ENCODE peak calls at places on chromosomes 6 and 20, in eight cellular contexts. P is HuH-7; R is CD4-positive, CD25-positive, alpha-beta regulatory T cell; H is retinal pigment epithelial cell; L is AG08396; V is left ventricle myocardium inferior; Q is left cardiac atrium; K is GM23338. E is an unnamed sample.
A peak's percentile ranks its signal among the peaks of the same experiment; 100 is the strongest.

GRCh38 chr20:12827796-12828406 is 180.9 kb upstream of the SPTLC3 start:
- DNase-seq in Q (no peak), V (no peak), K (peak; percentile 22), R (no peak), L (no peak), H (no peak), P (no peak), E (no peak)

GRCh38 chr20:41734506-41734945 is 116.3 kb upstream of the CHD6 start:
- DNase-seq in Q (peak; percentile 33), H (no peak), R (peak; percentile 8), V (no peak), P (peak; percentile 72), L (peak; percentile 68), K (peak; percentile 78), E (no peak)

GRCh38 chr20:2287504-2287903 is 8.3 kb upstream of the TGM3 start:
- DNase-seq in P (no peak), L (no peak), H (no peak), K (no peak), V (no peak), R (no peak), Q (no peak), E (no peak)

GRCh38 chr20:36773123-36773547 is 428 bp downstream of the DSN1 start:
- DNase-seq in P (no peak), Q (no peak), R (no peak), L (no peak), K (no peak), H (no peak), V (no peak), E (no peak)

GRCh38 chr20:8156603-8157079 is 24.6 kb downstream of the PLCB1 start:
- DNase-seq in R (no peak), K (no peak), H (no peak), P (no peak), V (no peak), Q (no peak), L (peak; percentile 18), E (no peak)

GRCh38 chr20:62955519-62956386 is 3.2 kb downstream of the SLC17A9 start:
- DNase-seq in R (no peak), V (no peak), L (no peak), H (no peak), P (peak; percentile 95), K (no peak), Q (no peak), E (no peak)

GRCh38 chr20:37902504-37903313 is at the start of gene VSTM2L:
- DNase-seq in H (no peak), R (no peak), K (peak; percentile 77), Q (peak; percentile 55), L (peak; percentile 78), V (no peak), P (no peak), E (no peak)

GRCh38 chr20:13995086-13995665 is at the start of gene MACROD2:
- DNase-seq in Q (peak; percentile 94), R (no peak), P (peak; percentile 95), H (peak; percentile 62), K (peak; percentile 98), V (peak; percentile 82), L (peak; percentile 92), E (peak; percentile 95)

GRCh38 chr20:1422756-1423155 is 29.9 kb upstream of the FKBP1A start:
- DNase-seq in Q (no peak), R (no peak), L (no peak), K (no peak), V (no peak), H (no peak), P (no peak), E (no peak)

GRCh38 chr20:53660078-53660909 is 66.7 kb upstream of the ZNF217 start:
- DNase-seq in K (peak; percentile 63), H (no peak), L (peak; percentile 40), V (no peak), Q (peak; percentile 31), R (peak; percentile 14), P (no peak), E (peak; percentile 75)

GRCh38 chr20:62420846-62421715 is 6.3 kb downstream of the RBBP8NL start:
- DNase-seq in P (no peak), L (no peak), Q (no peak), H (no peak), K (no peak), V (no peak), R (no peak), E (no peak)

GRCh38 chr6:2960935-2961334 is 10.4 kb downstream of the SERPINB6 start:
- DNase-seq in V (no peak), H (no peak), K (no peak), P (no peak), L (no peak), R (no peak), Q (no peak), E (no peak)

GRCh38 chr6:127515794-127516675 is 3.1 kb downstream of the MTCL3 start:
- DNase-seq in Q (peak; percentile 57), K (peak; percentile 74), V (peak; percentile 66), L (peak; percentile 88), R (peak; percentile 77), P (peak; percentile 70), H (no peak), E (peak; percentile 81)

GRCh38 chr20:4681441-4681840 is 40.3 kb upstream of the PRND start:
- DNase-seq in L (no peak), P (no peak), R (no peak), Q (no peak), K (no peak), V (no peak), H (no peak), E (no peak)

GRCh38 chr20:17873410-17874270 is 95.0 kb downstream of the SNX5 start:
- DNase-seq in R (no peak), V (peak; percentile 86), H (peak; percentile 81), K (peak; percentile 47), P (no peak), L (peak; percentile 90), Q (peak; percentile 90), E (peak; percentile 94)

GRCh38 chr6:49225471-49225870 is 237.6 kb downstream of the MMUT start:
- DNase-seq in V (no peak), L (no peak), R (no peak), H (no peak), K (no peak), P (no peak), Q (no peak), E (no peak)

GRCh38 chr20:19697415-19697814 is 60.6 kb upstream of the RIN2 start:
- DNase-seq in L (no peak), H (no peak), V (no peak), Q (no peak), P (no peak), K (no peak), R (no peak), E (no peak)

GRCh38 chr6:117425431-117426153 is at the start of gene ROS1:
- DNase-seq in K (no peak), H (no peak), L (no peak), R (no peak), Q (no peak), V (no peak), P (no peak), E (no peak)

GRCh38 chr6:167538746-167539145 is 213.9 kb downstream of the TTLL2 start:
- DNase-seq in Q (no peak), H (no peak), P (no peak), K (no peak), L (no peak), R (no peak), V (no peak), E (no peak)